ENCODE peak calls at places on chromosomes 3 and 15, in seven cellular contexts. Q is colonic mucosa, C is adipocyte, U is NT2/D1, Y is GM23248, N is tibial artery, D is HCT116. I is an unnamed sample.

GRCh38 chr3:149235599-149236424 is 14.2 kb upstream of the CP start:
- DNase-seq in U (no peak), N (no peak), C (no peak), Y (no peak), Q (no peak), D (no peak), I (no peak)

GRCh38 chr3:86948840-86949239 is 42.1 kb downstream of the VGLL3 start:
- DNase-seq in C (peak; percentile 86), U (no peak), D (no peak), N (no peak), Y (peak; percentile 89), Q (no peak), I (no peak)

GRCh38 chr3:165839296-165840076 is 2.3 kb upstream of the BCHE start:
- DNase-seq in U (no peak), Q (no peak), N (no peak), Y (no peak), C (no peak), D (no peak), I (no peak)

GRCh38 chr3:158470944-158471638 is 99.9 kb upstream of the MLF1 start:
- DNase-seq in Y (peak; percentile 65), D (no peak), Q (no peak), N (no peak), C (peak; percentile 37), U (no peak), I (no peak)

GRCh38 chr3:106428565-106428994 is 559.8 kb upstream of the CBLB start:
- DNase-seq in Y (peak; percentile 97), D (no peak), U (no peak), Q (no peak), N (no peak), C (peak; percentile 97), I (no peak)

GRCh38 chr3:177624523-177625495 is 427.5 kb upstream of the TBL1XR1 start:
- DNase-seq in C (no peak), Q (no peak), D (no peak), U (no peak), Y (no peak), N (no peak), I (no peak)

GRCh38 chr15:29473621-29474105 is 204.0 kb upstream of the NSMCE3 start:
- DNase-seq in Y (no peak), C (no peak), N (no peak), D (no peak), Q (no peak), U (no peak), I (no peak)

GRCh38 chr3:147419062-147419701 is 10.0 kb downstream of the ZIC1 start:
- DNase-seq in C (peak; percentile 52), Q (no peak), U (no peak), Y (peak; percentile 22), D (no peak), N (no peak), I (peak; percentile 58)

GRCh38 chr3:28986922-28987321 is 293.9 kb upstream of the RBMS3 start:
- DNase-seq in C (no peak), U (no peak), D (no peak), Y (no peak), N (no peak), Q (no peak), I (no peak)

GRCh38 chr3:43043793-43044192 is 62.1 kb downstream of the POMGNT2 start:
- DNase-seq in Y (no peak), Q (no peak), D (no peak), U (no peak), C (no peak), N (no peak), I (no peak)

GRCh38 chr3:179398574-179399249 is 51.2 kb downstream of the MFN1 start:
- DNase-seq in Q (no peak), N (no peak), C (peak; percentile 56), D (no peak), U (no peak), Y (peak; percentile 63), I (no peak)

GRCh38 chr3:101809178-101810022 is 30.4 kb downstream of the NXPE3 start:
- DNase-seq in C (peak; percentile 74), N (no peak), U (peak; percentile 13), D (peak; percentile 28), Y (peak; percentile 66), Q (peak; percentile 38), I (peak; percentile 28)

GRCh38 chr3:176274161-176274560 is 923.1 kb downstream of the TBL1XR1 start:
- DNase-seq in N (no peak), Y (no peak), D (no peak), C (no peak), U (no peak), Q (no peak), I (no peak)

GRCh38 chr3:181727122-181728036 is 15.7 kb downstream of the SOX2 start:
- DNase-seq in N (no peak), C (no peak), Y (no peak), Q (no peak), U (no peak), D (no peak), I (no peak)

GRCh38 chr15:63048986-63049665 is 6.6 kb downstream of the TPM1 start:
- DNase-seq in N (no peak), U (no peak), D (no peak), Q (peak; percentile 65), C (peak; percentile 59), Y (peak; percentile 75), I (peak; percentile 67)

GRCh38 chr3:113795693-113796092 is 42.9 kb upstream of the GRAMD1C start:
- DNase-seq in Q (no peak), D (no peak), C (no peak), Y (no peak), U (no peak), N (no peak), I (no peak)

GRCh38 chr3:150251654-150252053 is 156.4 kb upstream of the TSC22D2 start:
- DNase-seq in Y (peak; percentile 66), D (no peak), N (no peak), U (no peak), Q (no peak), C (peak; percentile 30), I (no peak)

GRCh38 chr3:148218222-148218621 is 479.5 kb upstream of the AGTR1 start:
- DNase-seq in Y (peak; percentile 35), D (no peak), N (peak; percentile 65), C (peak; percentile 69), Q (no peak), U (no peak), I (no peak)

GRCh38 chr3:11282250-11283125 is 10.3 kb downstream of the ATG7 start:
- DNase-seq in Q (peak; percentile 37), N (no peak), U (no peak), D (no peak), C (no peak), Y (no peak), I (no peak)

GRCh38 chr15:95912280-95912625 is 418.2 kb upstream of the NR2F2 start:
- DNase-seq in Y (no peak), Q (no peak), N (no peak), D (no peak), U (no peak), C (no peak), I (no peak)

DNA sequence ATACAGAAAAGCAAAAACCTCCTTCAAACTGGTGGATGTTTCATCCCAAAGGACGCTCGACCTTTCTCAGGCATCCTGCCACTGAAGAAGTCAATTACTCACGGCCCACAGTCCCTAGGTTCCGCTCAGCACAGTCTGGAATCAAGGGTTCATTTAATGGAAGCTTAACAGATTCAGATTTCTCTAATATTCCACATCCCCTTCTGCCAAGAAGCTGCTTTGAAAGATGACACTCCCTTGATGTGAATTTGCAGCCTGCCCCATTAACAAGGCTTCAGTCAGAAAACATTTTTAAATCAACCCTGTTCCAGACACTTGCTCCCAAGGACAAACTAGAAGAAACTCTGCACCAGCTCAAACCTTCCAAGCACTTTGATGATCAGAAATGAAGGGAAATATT is 81.2 kb downstream of the LIPC start:
- DNase-seq in Y (peak; percentile 20), N (no peak), D (no peak), C (no peak), U (no peak), Q (no peak), I (no peak)
- H3K4me1 ChIP-seq in Y (peaks cover 11% of the 10 kb centered on the region), N (no peaks in the 10 kb centered on the region), D (no peaks in the 10 kb centered on the region), C (no peaks in the 10 kb centered on the region), U (no peaks in the 10 kb centered on the region), Q (no peaks in the 10 kb centered on the region), I (no peaks in the 10 kb centered on the region)

DNA sequence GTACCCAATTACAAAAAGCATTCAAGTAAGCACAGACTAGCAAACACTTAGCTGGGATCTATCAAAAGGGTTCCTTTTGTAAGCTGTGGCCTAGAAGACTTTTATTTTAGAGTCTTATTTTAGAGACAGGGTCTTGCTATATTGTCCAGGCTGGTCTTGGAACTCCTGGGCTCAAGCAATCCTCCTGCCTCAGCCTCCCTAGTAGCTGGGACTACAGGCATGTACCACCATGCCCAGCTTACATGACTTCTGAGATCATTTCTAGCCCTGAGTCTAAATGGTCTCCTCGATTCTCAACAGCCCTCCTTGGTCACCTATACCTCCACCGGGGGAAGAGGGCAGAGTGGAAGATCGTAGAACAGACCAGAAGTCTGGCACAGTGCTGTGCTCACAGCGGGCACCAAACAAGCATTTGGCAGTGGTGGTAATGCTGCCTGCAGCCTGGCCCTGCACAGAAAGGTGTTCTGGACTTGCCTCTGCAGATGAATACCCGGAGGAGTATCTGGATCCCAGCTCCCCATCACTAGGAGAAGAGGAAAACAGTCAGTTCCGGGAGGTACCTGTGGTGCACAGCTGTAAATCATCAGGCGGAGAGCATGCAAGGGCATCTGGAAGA is 2.4 kb downstream of the FAM219B start:
- DNase-seq in N (no peak), Q (no peak), Y (no peak), U (no peak), D (no peak), C (no peak), I (no peak)
- H3K4me1 ChIP-seq in N (peaks cover 14% of the 10 kb centered on the region), Q (peaks cover 9% of the 10 kb centered on the region), Y (peaks cover 12% of the 10 kb centered on the region), U (peaks cover 3% of the 10 kb centered on the region), D (peaks cover 17% of the 10 kb centered on the region), C (peaks cover 59% of the 10 kb centered on the region), I (no peaks in the 10 kb centered on the region)

GRCh38 chr15:85611361-85611760 is 183.4 kb downstream of the KLHL25 start:
- DNase-seq in Q (no peak), N (no peak), D (no peak), C (no peak), U (no peak), Y (no peak), I (no peak)

GRCh38 chr15:85616549-85616948 is 178.2 kb downstream of the KLHL25 start:
- DNase-seq in D (no peak), N (no peak), C (peak; percentile 89), Q (no peak), Y (peak; percentile 73), U (no peak), I (no peak)

GRCh38 chr15:85609492-85609891 is 185.2 kb downstream of the KLHL25 start:
- DNase-seq in D (no peak), C (no peak), N (no peak), U (no peak), Q (no peak), Y (no peak), I (no peak)

GRCh38 chr15:85615930-85616329 is 178.8 kb downstream of the KLHL25 start:
- DNase-seq in Y (peak; percentile 61), C (peak; percentile 72), U (peak; percentile 38), Q (peak; percentile 40), N (no peak), D (peak; percentile 6), I (peak; percentile 36)

DNA sequence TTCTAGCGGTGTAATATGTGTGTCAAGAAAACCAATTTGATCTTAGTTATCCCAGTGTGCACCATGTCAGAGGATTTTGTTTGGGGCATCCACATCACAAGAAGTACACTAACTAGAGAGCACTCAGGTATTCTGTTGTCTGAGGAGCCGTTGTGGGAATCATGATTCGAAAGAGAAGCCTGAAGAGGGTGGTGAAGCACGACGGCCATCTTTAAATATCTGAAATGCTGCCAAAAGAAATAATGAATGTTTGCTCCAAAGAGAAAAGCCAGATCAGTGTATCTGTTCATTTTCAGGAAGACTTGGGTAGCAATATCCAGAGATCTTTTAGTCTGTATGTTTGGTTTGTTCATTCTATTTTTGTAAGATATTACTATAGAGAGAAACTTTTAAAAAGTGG is 180.7 kb downstream of the KLHL25 start:
- DNase-seq in N (no peak), Y (peak; percentile 15), U (no peak), Q (no peak), C (peak; percentile 40), D (no peak), I (no peak)
- H3K4me1 ChIP-seq in N (peaks cover 24% of the 10 kb centered on the region), Y (peaks cover 33% of the 10 kb centered on the region), U (no peaks in the 10 kb centered on the region), Q (peaks cover 5% of the 10 kb centered on the region), C (peaks cover 42% of the 10 kb centered on the region), D (peaks cover 5% of the 10 kb centered on the region), I (peaks cover 11% of the 10 kb centered on the region)

GRCh38 chr15:85402195-85402921 is 22.0 kb downstream of the AKAP13 start:
- DNase-seq in U (no peak), N (no peak), Q (no peak), Y (peak; percentile 34), D (no peak), C (no peak), I (no peak)
- H3K4me1 ChIP-seq in U (peaks cover 2% of the 10 kb centered on the region), N (peaks cover 38% of the 10 kb centered on the region), Q (peaks cover 12% of the 10 kb centered on the region), Y (peaks cover 59% of the 10 kb centered on the region), D (peaks cover 41% of the 10 kb centered on the region), C (peaks cover 63% of the 10 kb centered on the region), I (peaks cover 12% of the 10 kb centered on the region)